ENCODE peak calls at places on chromosomes 16 and 17, in four cellular contexts. One of them, this sample, is unnamed.

GRCh38 chr17:47981462-47981861 is 10.5 kb downstream of the CDK5RAP3 start:
- DNase-seq in choroid plexus epithelial cell: no peak
- DNase-seq in AG09319: no peak
- DNase-seq in naive thymus-derived CD8-positive, alpha-beta T cell: no peak
- DNase-seq in this sample: no peak

GRCh38 chr16:80883159-80883642 is 78.8 kb upstream of the CDYL2 start:
- DNase-seq in AG09319: no peak
- DNase-seq in naive thymus-derived CD8-positive, alpha-beta T cell: no peak
- DNase-seq in choroid plexus epithelial cell: no peak
- DNase-seq in this sample: no peak

GRCh38 chr16:23434380-23434779 is 18.6 kb downstream of the COG7 start:
- DNase-seq in AG09319: peak
- DNase-seq in naive thymus-derived CD8-positive, alpha-beta T cell: no peak
- DNase-seq in choroid plexus epithelial cell: peak
- DNase-seq in this sample: no peak

GRCh38 chr16:51431517-51432241 is 280.6 kb upstream of the SALL1 start:
- DNase-seq in choroid plexus epithelial cell: peak
- DNase-seq in AG09319: peak
- DNase-seq in naive thymus-derived CD8-positive, alpha-beta T cell: no peak
- DNase-seq in this sample: no peak

GRCh38 chr17:81018044-81018802 is 16.7 kb upstream of the BAIAP2 start:
- DNase-seq in choroid plexus epithelial cell: peak
- DNase-seq in naive thymus-derived CD8-positive, alpha-beta T cell: no peak
- DNase-seq in AG09319: no peak
- DNase-seq in this sample: no peak

GRCh38 chr17:45247429-45248131 is 14.3 kb downstream of the SPATA32 start:
- DNase-seq in choroid plexus epithelial cell: peak
- DNase-seq in AG09319: peak
- DNase-seq in naive thymus-derived CD8-positive, alpha-beta T cell: peak
- DNase-seq in this sample: peak

GRCh38 chr16:11047057-11047456 is 102.7 kb downstream of the CLEC16A start:
- DNase-seq in naive thymus-derived CD8-positive, alpha-beta T cell: no peak
- DNase-seq in choroid plexus epithelial cell: peak
- DNase-seq in AG09319: peak
- DNase-seq in this sample: no peak

GRCh38 chr16:57798953-57799618 is 3.2 kb downstream of the KIFC3 start:
- DNase-seq in choroid plexus epithelial cell: no peak
- DNase-seq in naive thymus-derived CD8-positive, alpha-beta T cell: no peak
- DNase-seq in AG09319: no peak
- DNase-seq in this sample: no peak

GRCh38 chr17:58513391-58513912 is 986 bp downstream of the MTMR4 start:
- DNase-seq in AG09319: no peak
- DNase-seq in choroid plexus epithelial cell: no peak
- DNase-seq in naive thymus-derived CD8-positive, alpha-beta T cell: no peak
- DNase-seq in this sample: peak

GRCh38 chr17:28735242-28735722 is 6.7 kb downstream of the NEK8 start:
- DNase-seq in naive thymus-derived CD8-positive, alpha-beta T cell: no peak
- DNase-seq in choroid plexus epithelial cell: peak
- DNase-seq in AG09319: no peak
- DNase-seq in this sample: no peak

GRCh38 chr17:40596261-40596919 is 31.1 kb upstream of the CCR7 start:
- DNase-seq in choroid plexus epithelial cell: no peak
- DNase-seq in AG09319: no peak
- DNase-seq in naive thymus-derived CD8-positive, alpha-beta T cell: peak
- DNase-seq in this sample: no peak

GRCh38 chr16:2752850-2753522 is 548 bp downstream of the SRRM2 start:
- DNase-seq in naive thymus-derived CD8-positive, alpha-beta T cell: peak
- DNase-seq in choroid plexus epithelial cell: peak
- DNase-seq in AG09319: peak
- DNase-seq in this sample: peak

GRCh38 chr17:47694818-47695663 is 1.1 kb downstream of the TBKBP1 start:
- DNase-seq in naive thymus-derived CD8-positive, alpha-beta T cell: no peak
- DNase-seq in AG09319: no peak
- DNase-seq in choroid plexus epithelial cell: peak
- DNase-seq in this sample: peak

GRCh38 chr17:39960406-39961053 is 2.3 kb upstream of the GSDMA start:
- DNase-seq in AG09319: no peak
- DNase-seq in naive thymus-derived CD8-positive, alpha-beta T cell: no peak
- DNase-seq in choroid plexus epithelial cell: no peak
- DNase-seq in this sample: no peak

GRCh38 chr17:6061290-6061689 is 8.9 kb upstream of the WSCD1 start:
- DNase-seq in choroid plexus epithelial cell: peak
- DNase-seq in AG09319: peak
- DNase-seq in naive thymus-derived CD8-positive, alpha-beta T cell: no peak
- DNase-seq in this sample: no peak

GRCh38 chr17:35245196-35245486 is 2.3 kb downstream of the SLFN5 start:
- DNase-seq in naive thymus-derived CD8-positive, alpha-beta T cell: no peak
- DNase-seq in choroid plexus epithelial cell: peak
- DNase-seq in AG09319: peak
- DNase-seq in this sample: no peak

GRCh38 chr16:1938316-1938715 is 4.7 kb downstream of the MSRB1 start:
- DNase-seq in AG09319: no peak
- DNase-seq in naive thymus-derived CD8-positive, alpha-beta T cell: no peak
- DNase-seq in choroid plexus epithelial cell: no peak
- DNase-seq in this sample: no peak

GRCh38 chr17:4506180-4506814 is 7.6 kb downstream of the SPNS2 start:
- DNase-seq in choroid plexus epithelial cell: no peak
- DNase-seq in AG09319: no peak
- DNase-seq in naive thymus-derived CD8-positive, alpha-beta T cell: no peak
- DNase-seq in this sample: no peak

GRCh38 chr17:36812762-36813161 is 124.5 kb upstream of the LHX1 start:
- DNase-seq in naive thymus-derived CD8-positive, alpha-beta T cell: no peak
- DNase-seq in choroid plexus epithelial cell: no peak
- DNase-seq in AG09319: no peak
- DNase-seq in this sample: no peak

GRCh38 chr16:13153696-13154095 is 252.3 kb downstream of the SHISA9 start:
- DNase-seq in naive thymus-derived CD8-positive, alpha-beta T cell: no peak
- DNase-seq in choroid plexus epithelial cell: no peak
- DNase-seq in AG09319: no peak
- DNase-seq in this sample: no peak

GRCh38 chr17:74528491-74529199 is 2.6 kb downstream of the CD300LB start:
- DNase-seq in naive thymus-derived CD8-positive, alpha-beta T cell: no peak
- DNase-seq in choroid plexus epithelial cell: no peak
- DNase-seq in AG09319: no peak
- DNase-seq in this sample: no peak

GRCh38 chr16:84040823-84041391 is 1.7 kb downstream of the SLC38A8 start:
- DNase-seq in naive thymus-derived CD8-positive, alpha-beta T cell: no peak
- DNase-seq in choroid plexus epithelial cell: no peak
- DNase-seq in AG09319: peak
- DNase-seq in this sample: no peak

GRCh38 chr16:62077998-62078397 is 41.8 kb upstream of the CDH8 start:
- DNase-seq in AG09319: no peak
- DNase-seq in naive thymus-derived CD8-positive, alpha-beta T cell: no peak
- DNase-seq in choroid plexus epithelial cell: peak
- DNase-seq in this sample: no peak

GRCh38 chr17:64377769-64378282 is 12.8 kb downstream of the PECAM1 start:
- DNase-seq in choroid plexus epithelial cell: peak
- DNase-seq in AG09319: no peak
- DNase-seq in naive thymus-derived CD8-positive, alpha-beta T cell: no peak
- DNase-seq in this sample: no peak

GRCh38 chr17:41965694-41966375 is 760 bp upstream of the CNP start:
- DNase-seq in AG09319: no peak
- DNase-seq in naive thymus-derived CD8-positive, alpha-beta T cell: peak
- DNase-seq in choroid plexus epithelial cell: peak
- DNase-seq in this sample: peak

GRCh38 chr16:90040152-90041023 is 21.1 kb upstream of the DBNDD1 start:
- DNase-seq in naive thymus-derived CD8-positive, alpha-beta T cell: no peak
- DNase-seq in choroid plexus epithelial cell: no peak
- DNase-seq in AG09319: no peak
- DNase-seq in this sample: no peak

GRCh38 chr17:13182854-13183253 is 165.0 kb upstream of the ELAC2 start:
- DNase-seq in naive thymus-derived CD8-positive, alpha-beta T cell: no peak
- DNase-seq in choroid plexus epithelial cell: no peak
- DNase-seq in AG09319: no peak
- DNase-seq in this sample: no peak

GRCh38 chr16:71250461-71251232 is 20.1 kb upstream of the HYDIN start:
- DNase-seq in AG09319: no peak
- DNase-seq in naive thymus-derived CD8-positive, alpha-beta T cell: no peak
- DNase-seq in choroid plexus epithelial cell: peak
- DNase-seq in this sample: no peak

GRCh38 chr16:48540222-48540900 is 69.6 kb downstream of the N4BP1 start:
- DNase-seq in naive thymus-derived CD8-positive, alpha-beta T cell: no peak
- DNase-seq in AG09319: no peak
- DNase-seq in choroid plexus epithelial cell: no peak
- DNase-seq in this sample: no peak

GRCh38 chr17:7219812-7220592 is at the start of the genes ACADVL and DLG4:
- DNase-seq in choroid plexus epithelial cell: peak
- DNase-seq in naive thymus-derived CD8-positive, alpha-beta T cell: peak
- DNase-seq in AG09319: peak
- DNase-seq in this sample: peak

GRCh38 chr17:78239489-78239931 is 8.1 kb downstream of the TMEM235 start:
- DNase-seq in AG09319: no peak
- DNase-seq in choroid plexus epithelial cell: no peak
- DNase-seq in naive thymus-derived CD8-positive, alpha-beta T cell: no peak
- DNase-seq in this sample: no peak

GRCh38 chr17:44599298-44600175 is 42.3 kb downstream of the FZD2 start:
- DNase-seq in AG09319: peak
- DNase-seq in naive thymus-derived CD8-positive, alpha-beta T cell: no peak
- DNase-seq in choroid plexus epithelial cell: peak
- DNase-seq in this sample: no peak

GRCh38 chr16:72094266-72094610 is 591 bp downstream of the DHX38 start:
- DNase-seq in AG09319: no peak
- DNase-seq in choroid plexus epithelial cell: peak
- DNase-seq in naive thymus-derived CD8-positive, alpha-beta T cell: no peak
- DNase-seq in this sample: no peak

GRCh38 chr17:66963521-66964082 is 905 bp upstream of the CACNG4 start:
- DNase-seq in AG09319: no peak
- DNase-seq in choroid plexus epithelial cell: no peak
- DNase-seq in naive thymus-derived CD8-positive, alpha-beta T cell: no peak
- DNase-seq in this sample: no peak

GRCh38 chr16:17068524-17068923 is 402.2 kb downstream of the XYLT1 start:
- DNase-seq in choroid plexus epithelial cell: no peak
- DNase-seq in AG09319: no peak
- DNase-seq in naive thymus-derived CD8-positive, alpha-beta T cell: no peak
- DNase-seq in this sample: no peak

GRCh38 chr17:75113798-75114551 is 4.2 kb downstream of the ARMC7 start:
- DNase-seq in choroid plexus epithelial cell: peak
- DNase-seq in naive thymus-derived CD8-positive, alpha-beta T cell: peak
- DNase-seq in AG09319: peak
- DNase-seq in this sample: peak